ENCODE peak calls at places on chromosomes 1 and 21, in eight cellular contexts. A, Z, I, X, G, J, Q and M are unnamed samples.
A peak's percentile ranks its signal among the peaks of the same experiment; 100 is the strongest.

GRCh38 chr1:182166750-182167149 is 105.2 kb upstream of the ZNF648 start:
- DNase-seq in Q (no peak), X (no peak), I (no peak), G (no peak), A (no peak), Z (no peak), J (no peak), M (no peak)

GRCh38 chr1:25170439-25170838 is 61.9 kb downstream of the SYF2 start:
- DNase-seq in J (no peak), A (no peak), X (no peak), Z (no peak), Q (no peak), I (no peak), G (no peak), M (no peak)

GRCh38 chr1:19403256-19403655 is 82.1 kb downstream of the CAPZB start:
- DNase-seq in Z (no peak), I (no peak), Q (no peak), A (no peak), X (no peak), J (no peak), G (no peak), M (no peak)

GRCh38 chr1:99268021-99268420 is 3.7 kb downstream of the PLPPR4 start:
- DNase-seq in G (no peak), A (no peak), J (no peak), Q (no peak), I (no peak), X (no peak), Z (no peak), M (no peak)

GRCh38 chr1:226060976-226061792 is 1.3 kb upstream of the H3-3A start:
- DNase-seq in I (peak; percentile 50), Q (no peak), G (no peak), Z (no peak), A (no peak), X (no peak), J (no peak), M (no peak)

GRCh38 chr1:236501093-236501492 is 22.7 kb upstream of the LGALS8 start:
- DNase-seq in A (no peak), Z (no peak), Q (no peak), X (no peak), J (no peak), G (no peak), I (no peak), M (no peak)

GRCh38 chr1:200369131-200369530 is 40.7 kb downstream of the ZNF281 start:
- DNase-seq in G (no peak), Z (no peak), A (no peak), J (no peak), X (no peak), Q (no peak), I (no peak), M (no peak)

GRCh38 chr1:31135973-31136600 is 70.6 kb upstream of the PUM1 start:
- DNase-seq in A (no peak), I (no peak), Q (no peak), X (no peak), G (no peak), J (no peak), Z (no peak), M (no peak)

GRCh38 chr1:165383067-165383466 is 26.6 kb upstream of the LMX1A start:
- DNase-seq in G (peak; percentile 79), Q (no peak), X (no peak), I (no peak), J (peak; percentile 64), A (no peak), Z (no peak), M (no peak)

GRCh38 chr1:58781541-58782307 is 2.1 kb downstream of the JUN start:
- DNase-seq in J (peak; percentile 83), X (peak; percentile 74), Z (peak; percentile 49), Q (no peak), A (peak; percentile 55), G (no peak), I (peak; percentile 79), M (peak; percentile 44)

GRCh38 chr21:41845310-41846032 is 33.7 kb downstream of the PRDM15 start:
- DNase-seq in Z (no peak), Q (no peak), I (no peak), J (no peak), X (no peak), G (no peak), A (no peak), M (no peak)

GRCh38 chr1:89130716-89131115 is 4.8 kb upstream of the GBP2 start:
- DNase-seq in J (no peak), A (no peak), X (no peak), G (no peak), I (no peak), Z (no peak), Q (no peak), M (no peak)

GRCh38 chr21:42559326-42559725 is 45.7 kb downstream of the SLC37A1 start:
- DNase-seq in J (no peak), G (no peak), I (no peak), A (no peak), X (no peak), Q (no peak), Z (no peak), M (no peak)

GRCh38 chr1:92859400-92860039 is 27.7 kb downstream of the RPL5 start:
- DNase-seq in X (no peak), J (no peak), Q (no peak), A (no peak), I (no peak), G (no peak), Z (no peak), M (no peak)

GRCh38 chr1:179025975-179026812 is 500 bp downstream of the FAM20B start:
- DNase-seq in G (no peak), A (peak; percentile 82), X (peak; percentile 85), J (peak; percentile 84), I (peak; percentile 88), Q (peak; percentile 55), Z (peak; percentile 59), M (peak; percentile 69)

GRCh38 chr1:170377011-170377410 is 155.0 kb upstream of the GORAB start:
- DNase-seq in Z (no peak), I (no peak), Q (no peak), A (no peak), G (no peak), J (no peak), X (no peak), M (no peak)

GRCh38 chr1:8159470-8160024 is 133.4 kb upstream of the ERRFI1 start:
- DNase-seq in Z (no peak), A (no peak), G (no peak), Q (no peak), J (no peak), I (no peak), X (no peak), M (no peak)

GRCh38 chr21:17903029-17903806 is 84.1 kb upstream of the C21orf91 start:
- DNase-seq in A (peak; percentile 32), Q (no peak), G (no peak), I (peak; percentile 2), Z (no peak), J (no peak), X (peak; percentile 71), M (no peak)

GRCh38 chr21:26528882-26529281 is 44.2 kb downstream of the CYYR1 start:
- DNase-seq in X (no peak), I (no peak), Q (no peak), G (no peak), Z (no peak), J (no peak), A (no peak), M (no peak)

GRCh38 chr1:228045405-228045804 is 37.1 kb upstream of the ARF1 start:
- DNase-seq in I (no peak), J (no peak), Z (no peak), A (no peak), G (no peak), X (no peak), Q (no peak), M (no peak)

GRCh38 chr21:37219766-37220432 is 47.2 kb downstream of the VPS26C start:
- DNase-seq in A (no peak), Q (no peak), X (no peak), Z (no peak), J (peak; percentile 57), G (no peak), I (peak; percentile 40), M (no peak)

GRCh38 chr1:185062710-185063370 is 17.5 kb downstream of the RNF2 start:
- DNase-seq in J (no peak), A (no peak), Z (no peak), X (no peak), G (no peak), Q (no peak), I (no peak), M (no peak)

GRCh38 chr21:35976481-35976880 is 83.8 kb downstream of the SETD4 start:
- DNase-seq in J (no peak), A (no peak), X (no peak), G (no peak), Z (no peak), I (no peak), Q (no peak), M (no peak)

GRCh38 chr1:33271666-33272505 is 15.6 kb downstream of the ZNF362 start:
- DNase-seq in Z (no peak), Q (no peak), I (no peak), X (no peak), A (no peak), G (no peak), J (no peak), M (no peak)

GRCh38 chr1:18950415-18951026 is 6.0 kb downstream of the IFFO2 start:
- DNase-seq in Z (no peak), X (no peak), Q (no peak), A (no peak), I (peak; percentile 24), G (no peak), J (peak; percentile 73), M (no peak)

GRCh38 chr1:163561570-163562295 is 240.0 kb downstream of the NUF2 start:
- DNase-seq in X (peak; percentile 79), A (no peak), Q (no peak), I (no peak), G (no peak), J (no peak), Z (no peak), M (no peak)

GRCh38 chr1:113811353-113811887 is 856 bp downstream of the RSBN1 start:
- DNase-seq in I (peak; percentile 79), J (peak; percentile 83), Q (no peak), A (peak; percentile 39), X (peak; percentile 16), Z (no peak), G (no peak), M (peak; percentile 31)

GRCh38 chr1:116361648-116362047 is 11.4 kb upstream of the ATP1A1 start:
- DNase-seq in G (no peak), J (no peak), X (no peak), Q (no peak), A (no peak), Z (no peak), I (no peak), M (no peak)

GRCh38 chr1:154182342-154183044 is 9.4 kb downstream of the TPM3 start:
- DNase-seq in I (peak; percentile 74), Z (peak; percentile 51), X (peak; percentile 74), J (peak; percentile 88), A (no peak), Q (peak; percentile 69), G (peak; percentile 30), M (peak; percentile 68)

GRCh38 chr1:166884040-166884642 is 8.1 kb upstream of the TADA1 start:
- DNase-seq in X (no peak), Q (no peak), I (peak; percentile 27), G (no peak), J (peak; percentile 58), Z (peak; percentile 10), A (no peak), M (peak; percentile 44)

GRCh38 chr1:110630770-110631663 is 24.9 kb upstream of the KCNA2 start:
- DNase-seq in Z (peak; percentile 84), A (peak; percentile 65), X (peak; percentile 83), G (peak; percentile 7), Q (peak; percentile 74), I (peak; percentile 54), J (peak; percentile 86), M (peak; percentile 57)

GRCh38 chr1:78227705-78228260 is 182.0 kb downstream of the GIPC2 start:
- DNase-seq in G (no peak), A (no peak), J (no peak), Z (no peak), X (no peak), I (no peak), Q (no peak), M (no peak)

GRCh38 chr1:25556791-25557476 is 13.5 kb downstream of the LDLRAP1 start:
- DNase-seq in G (no peak), Z (no peak), X (no peak), I (no peak), A (no peak), Q (no peak), J (no peak), M (no peak)

GRCh38 chr21:40204956-40205355 is 337.7 kb downstream of the PCP4 start:
- DNase-seq in A (peak; percentile 93), Q (no peak), J (no peak), I (no peak), G (no peak), X (peak; percentile 17), Z (no peak), M (no peak)